ENCODE peak calls at places on chromosome 17, in six cellular contexts. One of them, this sample, is unnamed.
A peak's percentile ranks its signal among the peaks of the same experiment; 100 is the strongest.

GRCh38 chr17:83053779-83054451 is 25.5 kb upstream of the METRNL start:
- DNase-seq in adrenal gland: peak; percentile 54
- DNase-seq in mammary epithelial cell: no peak
- DNase-seq in lower leg skin: peak; percentile 92
- DNase-seq in LNCaP clone FGC: no peak
- DNase-seq in foreskin fibroblast: no peak
- DNase-seq in this sample: no peak

GRCh38 chr17:81237591-81238489 is 1.0 kb downstream of the TEPSIN start:
- DNase-seq in LNCaP clone FGC: no peak
- DNase-seq in mammary epithelial cell: no peak
- DNase-seq in foreskin fibroblast: no peak
- DNase-seq in adrenal gland: no peak
- DNase-seq in lower leg skin: no peak
- DNase-seq in this sample: no peak

GRCh38 chr17:68489919-68490318 is 22.3 kb upstream of the PRKAR1A start:
- DNase-seq in foreskin fibroblast: peak; percentile 12
- DNase-seq in lower leg skin: no peak
- DNase-seq in mammary epithelial cell: no peak
- DNase-seq in LNCaP clone FGC: no peak
- DNase-seq in adrenal gland: no peak
- DNase-seq in this sample: no peak

GRCh38 chr17:75854111-75854748 is 905 bp downstream of the WBP2 start:
- DNase-seq in lower leg skin: no peak
- DNase-seq in LNCaP clone FGC: no peak
- DNase-seq in foreskin fibroblast: peak; percentile 77
- DNase-seq in adrenal gland: peak; percentile 84
- DNase-seq in mammary epithelial cell: peak; percentile 81
- DNase-seq in this sample: no peak

GRCh38 chr17:14197582-14197981 is 39.1 kb downstream of the CDRT15 start:
- DNase-seq in lower leg skin: no peak
- DNase-seq in LNCaP clone FGC: no peak
- DNase-seq in adrenal gland: no peak
- DNase-seq in foreskin fibroblast: no peak
- DNase-seq in mammary epithelial cell: no peak
- DNase-seq in this sample: no peak

GRCh38 chr17:10082795-10083194 is 115.6 kb downstream of the GAS7 start:
- DNase-seq in LNCaP clone FGC: no peak
- DNase-seq in adrenal gland: no peak
- DNase-seq in foreskin fibroblast: no peak
- DNase-seq in mammary epithelial cell: no peak
- DNase-seq in lower leg skin: no peak
- DNase-seq in this sample: no peak

GRCh38 chr17:31695456-31696090 is 163.5 kb downstream of the COPRS start:
- DNase-seq in foreskin fibroblast: peak; percentile 76
- DNase-seq in lower leg skin: no peak
- DNase-seq in adrenal gland: no peak
- DNase-seq in LNCaP clone FGC: no peak
- DNase-seq in mammary epithelial cell: no peak
- DNase-seq in this sample: no peak

GRCh38 chr17:72150632-72151460 is 30.0 kb downstream of the SOX9 start:
- DNase-seq in lower leg skin: no peak
- DNase-seq in mammary epithelial cell: no peak
- DNase-seq in adrenal gland: no peak
- DNase-seq in foreskin fibroblast: no peak
- DNase-seq in LNCaP clone FGC: peak; percentile 26
- DNase-seq in this sample: no peak

GRCh38 chr17:82011617-82012481 is 10.8 kb downstream of the CENPX start:
- DNase-seq in lower leg skin: no peak
- DNase-seq in adrenal gland: no peak
- DNase-seq in foreskin fibroblast: no peak
- DNase-seq in mammary epithelial cell: no peak
- DNase-seq in LNCaP clone FGC: no peak
- DNase-seq in this sample: no peak

GRCh38 chr17:78826426-78826825 is 14.2 kb downstream of the USP36 start:
- DNase-seq in lower leg skin: no peak
- DNase-seq in mammary epithelial cell: no peak
- DNase-seq in foreskin fibroblast: no peak
- DNase-seq in LNCaP clone FGC: no peak
- DNase-seq in adrenal gland: no peak
- DNase-seq in this sample: no peak

GRCh38 chr17:59493867-59494266 is 71.5 kb upstream of the DHX40 start:
- DNase-seq in LNCaP clone FGC: no peak
- DNase-seq in adrenal gland: no peak
- DNase-seq in mammary epithelial cell: no peak
- DNase-seq in lower leg skin: no peak
- DNase-seq in foreskin fibroblast: no peak
- DNase-seq in this sample: no peak

GRCh38 chr17:838486-838885 is 56.3 kb downstream of the MRM3 start:
- DNase-seq in lower leg skin: no peak
- DNase-seq in foreskin fibroblast: peak; percentile 69
- DNase-seq in adrenal gland: no peak
- DNase-seq in LNCaP clone FGC: no peak
- DNase-seq in mammary epithelial cell: no peak
- DNase-seq in this sample: no peak

DNA sequence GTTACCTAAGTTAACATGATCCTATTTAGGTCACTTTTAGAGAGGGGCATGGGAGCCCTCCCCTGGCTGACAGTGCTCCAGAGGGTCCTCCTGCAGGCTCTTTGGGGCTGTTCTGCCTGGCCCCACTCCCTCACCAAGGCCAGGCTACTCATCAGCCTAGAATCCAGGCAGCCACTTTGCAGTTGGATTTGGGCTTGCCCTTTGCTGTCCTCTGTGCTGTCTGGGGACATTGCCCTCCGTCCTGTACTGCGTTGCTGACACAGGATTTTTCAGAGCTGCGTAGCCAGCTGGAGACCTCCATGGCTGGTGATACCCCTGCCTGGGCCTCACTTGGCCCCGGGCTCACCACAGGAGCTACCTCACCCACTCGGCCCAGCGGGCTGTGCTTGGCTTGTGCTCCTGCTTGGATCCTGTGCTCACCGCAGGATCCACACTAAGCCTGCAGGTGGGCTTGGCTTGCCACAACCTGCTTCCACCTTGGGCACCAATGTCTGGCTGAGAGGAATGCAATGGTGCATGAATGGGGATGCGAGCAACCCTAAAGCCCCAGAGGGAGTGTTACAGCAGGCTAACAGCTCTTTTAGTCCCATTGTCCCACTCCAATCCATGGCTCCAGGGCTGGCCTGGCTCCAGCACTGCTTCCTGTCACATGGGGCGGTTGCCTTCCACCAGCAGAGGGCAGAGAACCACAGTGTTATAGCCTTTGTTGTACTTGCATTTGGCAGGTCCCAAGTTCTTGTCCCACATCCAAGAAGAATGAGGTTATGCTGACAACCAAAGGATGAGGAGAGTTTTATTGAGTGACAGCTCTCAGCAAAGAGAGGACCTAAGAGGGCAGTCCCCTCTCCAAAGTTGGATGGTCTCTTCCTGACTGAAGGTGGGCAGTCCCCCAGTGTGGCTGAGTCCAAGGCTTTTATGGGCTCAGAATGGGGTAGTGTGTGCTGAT is 21.5 kb downstream of the CCL4 start:
- DNase-seq in adrenal gland: no peak
- DNase-seq in foreskin fibroblast: no peak
- DNase-seq in LNCaP clone FGC: no peak
- DNase-seq in mammary epithelial cell: no peak
- DNase-seq in lower leg skin: peak; percentile 70
- DNase-seq in this sample: no peak
- TF ChIP-seq CTCF in adrenal gland: no peak
- TF ChIP-seq CTCF in foreskin fibroblast: no peak
- TF ChIP-seq CTCF in LNCaP clone FGC: no peak
- TF ChIP-seq CTCF in mammary epithelial cell: no peak
- TF ChIP-seq CTCF in lower leg skin: no peak
- TF ChIP-seq CTCF in this sample: no peak

GRCh38 chr17:41735744-41736143 is 1.3 kb upstream of the HAP1 start:
- DNase-seq in mammary epithelial cell: no peak
- DNase-seq in adrenal gland: no peak
- DNase-seq in foreskin fibroblast: no peak
- DNase-seq in LNCaP clone FGC: no peak
- DNase-seq in lower leg skin: no peak
- DNase-seq in this sample: no peak

GRCh38 chr17:41733348-41734138 is 900 bp downstream of the HAP1 start:
- DNase-seq in lower leg skin: no peak
- DNase-seq in adrenal gland: no peak
- DNase-seq in foreskin fibroblast: no peak
- DNase-seq in mammary epithelial cell: no peak
- DNase-seq in LNCaP clone FGC: no peak
- DNase-seq in this sample: no peak

GRCh38 chr17:41736983-41737679 is 2.7 kb upstream of the HAP1 start:
- DNase-seq in foreskin fibroblast: no peak
- DNase-seq in LNCaP clone FGC: no peak
- DNase-seq in mammary epithelial cell: no peak
- DNase-seq in adrenal gland: no peak
- DNase-seq in lower leg skin: no peak
- DNase-seq in this sample: no peak

GRCh38 chr17:41734139-41734948 is at the start of gene HAP1:
- DNase-seq in LNCaP clone FGC: no peak
- DNase-seq in foreskin fibroblast: peak; percentile 64
- DNase-seq in mammary epithelial cell: peak; percentile 67
- DNase-seq in adrenal gland: peak; percentile 35
- DNase-seq in lower leg skin: no peak
- DNase-seq in this sample: no peak

GRCh38 chr17:41734949-41735313 is 488 bp upstream of the HAP1 start:
- DNase-seq in LNCaP clone FGC: no peak
- DNase-seq in adrenal gland: no peak
- DNase-seq in mammary epithelial cell: no peak
- DNase-seq in foreskin fibroblast: no peak
- DNase-seq in lower leg skin: no peak
- DNase-seq in this sample: no peak
- H3K4me3 ChIP-seq in LNCaP clone FGC: peak overlapping the region; percentile 57
- H3K4me3 ChIP-seq in adrenal gland: peak overlapping the region; percentile 3
- H3K4me3 ChIP-seq in mammary epithelial cell: peak overlapping the region; percentile 70
- H3K4me3 ChIP-seq in foreskin fibroblast: peak overlapping the region; percentile 44
- H3K4me3 ChIP-seq in lower leg skin: no peak overlapping the region
- H3K4me3 ChIP-seq in this sample: peak overlapping the region; percentile 41

DNA sequence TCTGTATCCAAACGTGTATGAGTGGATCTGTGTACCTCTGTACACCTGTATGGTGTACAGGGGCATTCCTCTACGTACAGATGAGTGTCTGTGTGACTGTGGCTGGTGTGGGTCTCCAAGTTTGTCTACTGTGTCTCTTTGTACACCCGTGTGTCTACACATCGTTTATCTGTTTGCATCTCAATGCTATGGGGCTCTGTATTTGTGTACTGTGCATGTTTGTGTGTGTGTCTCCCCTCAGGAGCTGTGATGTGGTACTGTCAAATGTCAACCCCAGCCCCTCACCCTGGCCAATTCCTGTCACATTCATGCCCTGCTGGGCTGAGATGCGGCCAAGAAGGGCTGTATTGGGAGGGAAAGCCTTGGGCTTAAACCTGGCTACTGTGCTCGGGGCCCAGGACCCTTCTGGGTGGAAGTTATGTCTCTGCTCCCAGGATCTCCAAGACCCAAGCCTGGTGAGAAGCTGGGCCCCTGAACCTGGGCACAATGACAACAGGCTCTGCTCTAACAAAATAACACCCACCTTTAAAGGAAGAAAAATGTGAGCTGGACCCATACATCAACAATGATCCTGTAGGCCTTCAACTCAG is 3.5 kb upstream of the NAGS start:
- DNase-seq in LNCaP clone FGC: no peak
- DNase-seq in lower leg skin: no peak
- DNase-seq in mammary epithelial cell: no peak
- DNase-seq in foreskin fibroblast: no peak
- DNase-seq in adrenal gland: no peak
- DNase-seq in this sample: no peak
- TF ChIP-seq CTCF in LNCaP clone FGC: no peak
- TF ChIP-seq CTCF in lower leg skin: no peak
- TF ChIP-seq CTCF in mammary epithelial cell: no peak
- TF ChIP-seq CTCF in foreskin fibroblast: no peak
- TF ChIP-seq CTCF in adrenal gland: no peak
- TF ChIP-seq CTCF in this sample: no peak

DNA sequence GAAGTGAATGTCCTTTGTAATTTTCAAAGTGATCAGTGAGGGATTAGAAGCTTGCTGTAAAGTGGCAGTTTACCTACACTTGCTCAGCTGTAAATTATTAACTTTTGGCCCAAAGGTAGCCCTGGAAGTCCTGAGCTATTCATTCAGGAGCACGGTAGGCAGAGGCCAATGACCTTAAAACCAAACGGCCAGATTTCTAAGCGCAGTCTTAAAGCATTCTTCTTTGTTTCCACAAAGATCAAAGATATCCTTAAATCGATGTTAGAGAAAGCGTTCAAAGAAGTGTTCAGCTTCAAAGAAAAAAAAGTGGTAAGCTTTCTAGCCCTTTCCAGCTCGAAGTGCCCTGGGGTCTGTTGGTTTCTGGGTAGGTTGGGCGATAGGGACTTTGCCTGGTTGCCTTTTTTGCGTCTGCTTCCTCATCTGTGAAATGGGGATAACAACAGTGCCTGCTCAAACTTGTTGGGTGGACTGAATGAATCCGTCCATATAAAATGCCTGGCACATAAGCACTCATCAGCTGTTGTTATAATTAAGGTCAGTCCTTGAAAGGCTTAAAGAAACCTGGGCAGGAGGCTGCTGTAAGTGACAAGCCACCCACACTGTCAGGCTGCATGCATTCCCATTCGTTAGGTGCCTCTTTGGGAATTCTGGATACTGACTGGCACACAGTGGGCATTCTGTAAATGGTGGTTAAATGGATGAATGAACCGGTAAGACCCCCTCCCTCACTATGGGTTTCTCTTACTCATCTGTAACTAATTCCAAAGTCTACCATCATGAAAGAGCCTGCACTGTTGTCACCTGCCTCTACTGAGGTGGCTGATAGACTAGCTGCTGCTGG is 113.2 kb downstream of the PRKCA start:
- DNase-seq in foreskin fibroblast: no peak
- DNase-seq in LNCaP clone FGC: no peak
- DNase-seq in mammary epithelial cell: no peak
- DNase-seq in lower leg skin: no peak
- DNase-seq in adrenal gland: no peak
- DNase-seq in this sample: no peak
- H3K4me3 ChIP-seq in foreskin fibroblast: no peak overlapping the region
- H3K4me3 ChIP-seq in LNCaP clone FGC: no peak overlapping the region
- H3K4me3 ChIP-seq in mammary epithelial cell: no peak overlapping the region
- H3K4me3 ChIP-seq in lower leg skin: no peak overlapping the region
- H3K4me3 ChIP-seq in adrenal gland: no peak overlapping the region
- H3K4me3 ChIP-seq in this sample: no peak overlapping the region

GRCh38 chr17:44733753-44734152 is 25.0 kb upstream of the ADAM11 start:
- DNase-seq in adrenal gland: no peak
- DNase-seq in lower leg skin: no peak
- DNase-seq in LNCaP clone FGC: no peak
- DNase-seq in foreskin fibroblast: no peak
- DNase-seq in mammary epithelial cell: no peak
- DNase-seq in this sample: no peak
- TF ChIP-seq CTCF in adrenal gland: no peak
- TF ChIP-seq CTCF in lower leg skin: no peak
- TF ChIP-seq CTCF in LNCaP clone FGC: peak; percentile 46
- TF ChIP-seq CTCF in foreskin fibroblast: peak; percentile 14
- TF ChIP-seq CTCF in mammary epithelial cell: peak; percentile 41
- TF ChIP-seq CTCF in this sample: peak; percentile 39

GRCh38 chr17:64653325-64653984 is 8.7 kb downstream of the SMURF2 start:
- DNase-seq in adrenal gland: no peak
- DNase-seq in lower leg skin: no peak
- DNase-seq in foreskin fibroblast: peak; percentile 70
- DNase-seq in mammary epithelial cell: peak; percentile 53
- DNase-seq in LNCaP clone FGC: no peak
- DNase-seq in this sample: no peak
- H3K4me3 ChIP-seq in adrenal gland: no peak overlapping the region
- H3K4me3 ChIP-seq in lower leg skin: no peak overlapping the region
- H3K4me3 ChIP-seq in foreskin fibroblast: peak overlapping the region; percentile 12
- H3K4me3 ChIP-seq in mammary epithelial cell: no peak overlapping the region
- H3K4me3 ChIP-seq in LNCaP clone FGC: no peak overlapping the region
- H3K4me3 ChIP-seq in this sample: no peak overlapping the region